ENCODE peak calls at places on chromosomes 16 and 17, in eight cellular contexts. B, T, G, W, F, A, Z and C are unnamed samples.

GRCh38 chr16:85441890-85442670 is 171.0 kb upstream of the GSE1 start:
- DNase-seq in A (no peak), F (no peak), Z (no peak), B (no peak), T (no peak), G (no peak), W (no peak), C (no peak)

GRCh38 chr17:58381124-58381838 is 29.3 kb upstream of the SUPT4H1 start:
- DNase-seq in T (no peak), G (no peak), F (no peak), B (no peak), A (no peak), Z (peak), W (no peak), C (no peak)

GRCh38 chr17:75571885-75572215 is 15.8 kb upstream of the MYO15B start:
- DNase-seq in A (no peak), G (no peak), Z (no peak), T (no peak), F (no peak), B (no peak), W (no peak), C (no peak)

GRCh38 chr16:64391009-64391663 is 730.7 kb downstream of the CDH11 start:
- DNase-seq in W (no peak), B (no peak), G (no peak), F (no peak), T (no peak), A (no peak), Z (no peak), C (no peak)

GRCh38 chr17:81712468-81713003 is 452 bp downstream of the SLC25A10 start:
- DNase-seq in F (no peak), G (no peak), T (no peak), Z (peak), A (no peak), B (no peak), W (no peak), C (no peak)

GRCh38 chr17:12730421-12730820 is 58.9 kb upstream of the ARHGAP44 start:
- DNase-seq in T (no peak), G (no peak), Z (no peak), F (no peak), W (no peak), A (no peak), B (no peak), C (no peak)

GRCh38 chr17:29593546-29594440 is 861 bp downstream of the ANKRD13B start:
- DNase-seq in G (peak), Z (no peak), B (no peak), A (no peak), F (no peak), T (no peak), W (no peak), C (no peak)

GRCh38 chr17:16491703-16492612 is at the start of gene LRRC75A:
- DNase-seq in T (no peak), G (no peak), W (peak), Z (peak), A (peak), F (no peak), B (no peak), C (no peak)

GRCh38 chr17:64240741-64241347 is 22.2 kb downstream of the TEX2 start:
- DNase-seq in A (no peak), T (no peak), B (no peak), W (peak), Z (no peak), G (no peak), F (peak), C (peak)

GRCh38 chr17:78019367-78019975 is 61.0 kb downstream of the TNRC6C start:
- DNase-seq in A (no peak), B (no peak), W (no peak), F (no peak), G (no peak), T (peak), Z (no peak), C (no peak)

GRCh38 chr16:88922114-88922825 is 54.7 kb downstream of the CBFA2T3 start:
- DNase-seq in Z (no peak), G (no peak), W (peak), T (no peak), F (peak), A (no peak), B (peak), C (peak)

GRCh38 chr16:4680673-4681470 is 12.5 kb upstream of the NUDT16L1 start:
- DNase-seq in B (no peak), T (no peak), W (no peak), F (no peak), G (peak), Z (no peak), A (no peak), C (no peak)

GRCh38 chr17:29589524-29590260 is at the start of gene GIT1:
- DNase-seq in T (no peak), G (peak), A (peak), W (peak), Z (peak), B (peak), F (no peak), C (peak)

GRCh38 chr16:8505327-8505991 is 84.9 kb downstream of the TMEM114 start:
- DNase-seq in Z (no peak), G (no peak), B (no peak), T (peak), W (no peak), F (no peak), A (no peak), C (no peak)

GRCh38 chr17:10631048-10631700 is 25.9 kb downstream of the MYH3 start:
- DNase-seq in A (no peak), Z (peak), G (no peak), W (no peak), F (no peak), B (no peak), T (peak), C (no peak)

GRCh38 chr17:77882481-77883212 is 75.9 kb upstream of the TNRC6C start:
- DNase-seq in W (peak), G (peak), F (no peak), A (peak), T (no peak), B (no peak), Z (no peak), C (no peak)

GRCh38 chr16:839643-840408 is 39.3 kb upstream of the GNG13 start:
- DNase-seq in B (no peak), W (no peak), G (no peak), A (no peak), T (no peak), F (no peak), Z (no peak), C (no peak)

GRCh38 chr16:19883296-19883951 is 1.2 kb downstream of the GPRC5B start:
- DNase-seq in F (no peak), B (no peak), G (no peak), Z (peak), A (no peak), W (peak), T (no peak), C (no peak)

GRCh38 chr16:17543073-17543472 is 72.3 kb upstream of the XYLT1 start:
- DNase-seq in A (no peak), T (no peak), B (no peak), F (no peak), Z (no peak), W (no peak), G (no peak), C (no peak)

GRCh38 chr17:29077320-29077719 is 34.4 kb downstream of the PIPOX start:
- DNase-seq in G (no peak), T (no peak), F (no peak), W (no peak), A (no peak), B (no peak), Z (no peak), C (no peak)